ENCODE peak calls at places on chromosomes 3 and 15, in ten cellular contexts. D is testis; M is tibial nerve; F is fibroblast of the aortic adventitia; K is B cell; Q is fibroblast of mammary gland; P is CD8-positive, alpha-beta T cell; T is neural progenitor cell; C is GM20000; S is psoas muscle. Y is an unnamed sample.

GRCh38 chr3:158791259-158791920 is 10.5 kb upstream of the MFSD1 start:
- DNase-seq in D (no peak), M (no peak), F (peak; percentile 91), K (peak; percentile 31), Q (peak; percentile 82), P (no peak), T (peak; percentile 75), C (peak; percentile 63), S (no peak), Y (no peak)

GRCh38 chr15:33395376-33395775 is 84.6 kb downstream of the RYR3 start:
- DNase-seq in D (no peak), M (no peak), F (no peak), K (no peak), Q (no peak), P (no peak), T (no peak), C (no peak), S (peak; percentile 25), Y (no peak)

GRCh38 chr3:3127432-3128010 is 781 bp downstream of the TRNT1 start:
- DNase-seq in D (no peak), M (no peak), F (peak; percentile 11), K (no peak), Q (peak; percentile 25), P (no peak), T (peak; percentile 16), C (peak; percentile 25), S (no peak), Y (peak; percentile 45)

GRCh38 chr15:77002436-77002835 is 7.5 kb downstream of the PSTPIP1 start:
- DNase-seq in D (no peak), M (no peak), F (no peak), K (no peak), Q (no peak), P (no peak), T (no peak), C (no peak), S (peak; percentile 4), Y (no peak)

GRCh38 chr3:49339593-49339946 is 283 bp downstream of the USP4 start:
- DNase-seq in D (peak; percentile 45), M (no peak), F (no peak), K (peak; percentile 30), Q (no peak), P (no peak), T (peak; percentile 76), C (no peak), S (peak; percentile 34), Y (no peak)

GRCh38 chr3:194364652-194365434 is 4.7 kb downstream of the LRRC15 start:
- DNase-seq in D (peak; percentile 21), M (no peak), F (peak; percentile 57), K (no peak), Q (peak; percentile 87), P (no peak), T (no peak), C (no peak), S (peak; percentile 36), Y (no peak)

GRCh38 chr15:67080900-67081431 is 15.6 kb downstream of the SMAD3 start:
- DNase-seq in D (peak; percentile 64), M (no peak), F (peak; percentile 83), K (peak; percentile 79), Q (peak; percentile 95), P (no peak), T (no peak), C (peak; percentile 70), S (peak; percentile 75), Y (no peak)

GRCh38 chr15:22979069-22979698 is 984 bp downstream of the CYFIP1 start:
- DNase-seq in D (peak; percentile 82), M (no peak), F (peak; percentile 49), K (peak; percentile 64), Q (peak; percentile 40), P (no peak), T (peak; percentile 69), C (peak; percentile 79), S (peak; percentile 60), Y (no peak)

GRCh38 chr3:171704002-171704401 is 106.3 kb downstream of the PLD1 start:
- DNase-seq in D (peak; percentile 59), M (no peak), F (peak; percentile 54), K (no peak), Q (peak; percentile 60), P (no peak), T (peak; percentile 53), C (peak; percentile 9), S (no peak), Y (peak; percentile 22)

GRCh38 chr3:56758539-56758981 is 43.2 kb downstream of the ARHGEF3 start:
- DNase-seq in D (no peak), M (no peak), F (peak; percentile 88), K (no peak), Q (peak; percentile 93), P (no peak), T (no peak), C (peak; percentile 63), S (no peak), Y (no peak)

GRCh38 chr3:146470424-146470990 is 1.1 kb upstream of the PLSCR2 start:
- DNase-seq in D (no peak), M (no peak), F (no peak), K (no peak), Q (no peak), P (no peak), T (no peak), C (no peak), S (no peak), Y (no peak)

GRCh38 chr15:85865070-85865684 is 70.5 kb upstream of the KLHL25 start:
- DNase-seq in D (peak; percentile 53), M (no peak), F (peak; percentile 63), K (no peak), Q (peak; percentile 48), P (no peak), T (peak; percentile 91), C (peak; percentile 19), S (peak; percentile 25), Y (no peak)
- TF ChIP-seq CTCF in D (peak; percentile 35), M (peak; percentile 48), F (peak; percentile 66), K (no peak), Q (peak; percentile 66), P (no peak), T (peak; percentile 97), C (peak; percentile 59), S (peak; percentile 66), Y (peak; percentile 57)

DNA sequence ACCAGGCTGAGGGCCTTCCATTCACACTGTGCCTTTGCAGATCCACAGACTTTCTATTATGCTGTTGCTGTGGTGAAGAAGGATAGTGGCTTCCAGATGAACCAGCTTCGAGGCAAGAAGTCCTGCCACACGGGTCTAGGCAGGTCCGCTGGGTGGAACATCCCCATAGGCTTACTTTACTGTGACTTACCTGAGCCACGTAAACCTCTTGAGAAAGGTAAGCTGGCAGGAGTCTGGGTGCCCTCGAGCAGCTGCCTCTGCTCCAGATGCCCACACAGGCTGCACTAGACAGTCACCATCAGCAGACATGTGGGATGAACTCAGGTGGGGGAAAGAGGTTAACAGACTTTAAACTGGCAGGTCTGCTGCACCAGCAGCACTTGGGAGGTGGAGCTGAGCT is 8.3 kb downstream of the TF start:
- DNase-seq in D (no peak), M (no peak), F (no peak), K (no peak), Q (no peak), P (no peak), T (no peak), C (no peak), S (no peak), Y (no peak)
- TF ChIP-seq CTCF in D (no peak), M (no peak), F (no peak), K (no peak), Q (no peak), P (no peak), T (no peak), C (no peak), S (no peak), Y (no peak)

GRCh38 chr3:63092545-63092944 is 185.6 kb upstream of the SYNPR start:
- DNase-seq in D (no peak), M (no peak), F (no peak), K (no peak), Q (no peak), P (no peak), T (peak; percentile 24), C (no peak), S (no peak), Y (no peak)

GRCh38 chr3:63097396-63097795 is 180.7 kb upstream of the SYNPR start:
- DNase-seq in D (no peak), M (no peak), F (no peak), K (no peak), Q (no peak), P (no peak), T (no peak), C (no peak), S (no peak), Y (no peak)

DNA sequence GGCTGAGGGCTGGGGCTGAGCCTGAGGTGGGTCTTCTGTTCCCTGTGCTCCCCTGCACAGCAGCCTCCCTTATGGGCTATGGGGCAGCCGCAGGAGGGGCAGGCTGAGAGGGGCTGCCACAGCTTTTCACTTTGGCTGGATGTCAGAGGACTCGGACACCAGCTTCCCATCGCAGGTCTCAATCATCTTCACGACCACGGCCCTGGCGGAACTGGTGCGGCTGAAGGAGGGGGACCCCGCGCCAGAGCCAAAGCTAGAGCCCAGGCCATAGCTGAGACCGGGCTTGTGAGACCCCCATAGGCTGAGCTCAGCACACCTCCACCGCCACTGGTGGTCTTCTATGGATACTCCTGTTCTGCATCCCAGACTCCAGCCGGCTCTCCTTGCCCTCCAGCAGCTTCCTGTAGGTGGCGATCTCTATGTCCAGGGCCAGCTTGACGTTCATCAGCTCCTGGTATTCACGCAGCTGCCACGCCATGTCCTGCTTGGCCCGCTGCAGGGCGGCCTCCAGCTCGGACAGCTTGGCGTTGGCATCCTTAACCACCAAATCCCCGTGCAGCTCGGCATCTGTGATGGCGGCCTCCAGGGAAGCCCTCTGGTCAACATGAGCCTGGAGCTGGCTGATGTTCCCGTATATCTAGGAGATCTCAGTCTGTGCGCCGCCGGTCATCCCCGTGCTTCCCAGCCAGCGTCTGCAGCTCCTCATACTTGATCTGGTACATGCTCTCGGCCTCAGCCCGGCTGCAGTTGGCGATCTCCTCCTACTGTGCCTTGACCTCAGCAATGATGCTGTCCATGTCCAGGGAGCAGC is 181.7 kb upstream of the SYNPR start:
- DNase-seq in D (peak; percentile 13), M (no peak), F (no peak), K (no peak), Q (no peak), P (no peak), T (no peak), C (no peak), S (no peak), Y (no peak)
- TF ChIP-seq CTCF in D (no peak), M (no peak), F (no peak), K (no peak), Q (no peak), P (no peak), T (peak; percentile 28), C (no peak), S (no peak), Y (no peak)

DNA sequence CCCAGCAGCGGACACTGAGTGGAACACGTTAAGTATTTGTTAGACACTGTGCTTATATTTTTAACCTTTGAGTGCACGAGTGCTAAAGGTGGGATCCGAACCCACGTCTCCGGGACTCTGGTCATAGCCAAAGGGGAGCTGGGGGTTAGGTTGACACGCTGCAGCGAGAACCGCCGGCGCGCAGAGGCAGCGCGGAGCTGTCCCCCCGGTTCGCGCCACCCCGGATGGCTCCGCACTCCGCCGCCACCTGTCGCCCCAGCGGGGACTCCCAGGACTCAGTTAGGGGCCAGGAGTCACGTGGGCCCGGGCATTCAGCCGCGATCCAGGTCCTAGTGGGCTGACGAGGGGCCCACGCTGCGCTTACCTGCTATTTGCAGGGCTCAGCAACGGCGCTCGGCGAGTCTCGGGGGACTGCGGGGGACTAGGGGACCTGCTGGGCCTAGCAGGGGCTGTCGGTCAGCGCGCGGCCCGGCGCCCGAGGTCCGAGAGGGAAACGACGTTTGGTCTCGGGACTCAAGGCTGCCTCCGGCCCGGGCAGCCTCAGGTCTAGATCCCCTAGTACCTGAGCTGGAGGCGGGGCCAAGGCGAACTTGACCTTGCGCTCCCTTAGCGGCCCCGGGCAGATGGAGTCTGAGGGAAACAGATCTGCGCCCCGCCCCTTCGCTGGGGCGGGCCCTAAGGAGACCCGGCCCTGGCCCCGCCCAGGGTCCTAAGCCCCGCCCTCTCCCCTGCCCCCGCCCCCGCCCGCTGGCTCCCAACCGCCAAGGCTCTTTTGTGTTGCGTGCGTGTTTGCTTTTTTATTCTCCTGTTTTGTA is at the start of gene NMNAT3:
- DNase-seq in D (peak; percentile 90), M (peak; percentile 67), F (peak; percentile 24), K (peak; percentile 85), Q (peak; percentile 45), P (peak; percentile 62), T (peak; percentile 92), C (peak; percentile 87), S (peak; percentile 84), Y (peak; percentile 76)
- TF ChIP-seq CTCF in D (no peak), M (no peak), F (no peak), K (no peak), Q (no peak), P (no peak), T (no peak), C (no peak), S (no peak), Y (no peak)